ENCODE peak calls at places on chromosomes 1 and 21, in five cellular contexts. S is neural crest cell, W is activated T-cell treated with anti-CD3 and anti-CD28 coated beads for 1 hour, Q is T-helper 22 cell, K is EH. C is an unnamed sample.

GRCh38 chr1:56578664-56578962 is 750 bp downstream of the PLPP3 start:
- DNase-seq in S (no peak), W (no peak), Q (no peak), K (peak), C (no peak)

GRCh38 chr1:17507916-17508315 is 31.6 kb upstream of the ARHGEF10L start:
- DNase-seq in S (no peak), W (no peak), Q (no peak), K (no peak), C (no peak)

GRCh38 chr1:208036177-208036808 is 125.4 kb upstream of the CD34 start:
- DNase-seq in S (no peak), W (no peak), Q (no peak), K (peak), C (no peak)

GRCh38 chr1:198778049-198778448 is 139.2 kb downstream of the PTPRC start:
- DNase-seq in S (no peak), W (no peak), Q (no peak), K (peak), C (no peak)

GRCh38 chr21:33308586-33309490 is 15.9 kb upstream of the IFNAR1 start:
- DNase-seq in S (no peak), W (no peak), Q (no peak), K (peak), C (peak)

GRCh38 chr21:23900727-23901126 is 1706.6 kb downstream of the MRPL39 start:
- DNase-seq in S (no peak), W (no peak), Q (no peak), K (no peak), C (no peak)

GRCh38 chr1:93907718-93908117 is 1.5 kb downstream of the GCLM start:
- DNase-seq in S (no peak), W (no peak), Q (no peak), K (peak), C (no peak)

GRCh38 chr1:81670286-81670685 is 130.4 kb upstream of the ADGRL2 start:
- DNase-seq in S (no peak), W (no peak), Q (no peak), K (peak), C (no peak)

GRCh38 chr21:42200906-42201614 is 17.9 kb upstream of the ABCG1 start:
- DNase-seq in S (no peak), W (no peak), Q (no peak), K (no peak), C (no peak)

GRCh38 chr1:50278961-50279360 is 144.3 kb downstream of the DMRTA2 start:
- DNase-seq in S (no peak), W (no peak), Q (no peak), K (no peak), C (no peak)

GRCh38 chr1:161114556-161114955 is 3.3 kb downstream of the PFDN2 start:
- DNase-seq in S (no peak), W (no peak), Q (no peak), K (no peak), C (no peak)

GRCh38 chr1:1894354-1895049 is 3.6 kb upstream of the GNB1 start:
- DNase-seq in S (no peak), W (no peak), Q (no peak), K (no peak), C (no peak)

GRCh38 chr1:15916417-15916816 is 59.5 kb downstream of the ZBTB17 start:
- DNase-seq in S (no peak), W (no peak), Q (no peak), K (peak), C (no peak)

GRCh38 chr21:45343891-45344290 is 56.2 kb upstream of the POFUT2 start:
- DNase-seq in S (no peak), W (no peak), Q (no peak), K (no peak), C (no peak)

GRCh38 chr21:25036775-25037174 is 570.5 kb downstream of the MRPL39 start:
- DNase-seq in S (no peak), W (no peak), Q (no peak), K (no peak), C (no peak)

GRCh38 chr1:203127672-203128611 is at the start of gene ADORA1:
- DNase-seq in S (peak), W (no peak), Q (no peak), K (peak), C (no peak)

GRCh38 chr1:149881876-149882275 is 17.5 kb upstream of the BOLA1 start:
- DNase-seq in S (no peak), W (no peak), Q (no peak), K (no peak), C (no peak)

GRCh38 chr1:65109515-65109914 is 38.5 kb upstream of the AK4 start:
- DNase-seq in S (no peak), W (no peak), Q (no peak), K (no peak), C (no peak)

GRCh38 chr1:1921459-1921862 is 2.4 kb upstream of the TMEM52 start:
- DNase-seq in S (no peak), W (no peak), Q (no peak), K (no peak), C (no peak)

GRCh38 chr21:37220433-37220980 is 46.6 kb downstream of the VPS26C start:
- DNase-seq in S (no peak), W (peak), Q (peak), K (peak), C (peak)

GRCh38 chr21:15080504-15080903 is 15.7 kb upstream of the NRIP1 start:
- DNase-seq in S (no peak), W (no peak), Q (no peak), K (no peak), C (no peak)

GRCh38 chr1:199792874-199793273 is 234.6 kb upstream of the NR5A2 start:
- DNase-seq in S (no peak), W (no peak), Q (no peak), K (no peak), C (no peak)

GRCh38 chr21:31317688-31318087 is 26.4 kb downstream of the TIAM1 start:
- DNase-seq in S (no peak), W (no peak), Q (no peak), K (no peak), C (no peak)

GRCh38 chr1:53542551-53542950 is 83.4 kb downstream of the DMRTB1 start:
- DNase-seq in S (no peak), W (no peak), Q (no peak), K (no peak), C (no peak)

GRCh38 chr1:229857585-229857984 is 209.5 kb upstream of the GALNT2 start:
- DNase-seq in S (no peak), W (no peak), Q (no peak), K (no peak), C (no peak)

GRCh38 chr1:179709841-179710329 is 33.2 kb upstream of the FAM163A start:
- DNase-seq in S (no peak), W (no peak), Q (peak), K (peak), C (peak)

GRCh38 chr1:55321947-55322346 is 106.8 kb upstream of the USP24 start:
- DNase-seq in S (no peak), W (no peak), Q (no peak), K (peak), C (no peak)

GRCh38 chr1:183598386-183598785 is 8.1 kb upstream of the NCF2 start:
- DNase-seq in S (no peak), W (no peak), Q (no peak), K (no peak), C (no peak)

GRCh38 chr1:67336783-67337182 is 29.1 kb downstream of the IL12RB2 start:
- DNase-seq in S (no peak), W (no peak), Q (no peak), K (no peak), C (no peak)

GRCh38 chr1:27643626-27644368 is 8.8 kb upstream of the FGR start:
- DNase-seq in S (peak), W (peak), Q (peak), K (peak), C (peak)

GRCh38 chr1:201172999-201173610 is 17.5 kb upstream of the IGFN1 start:
- DNase-seq in S (no peak), W (no peak), Q (no peak), K (no peak), C (no peak)

GRCh38 chr1:21490774-21491482 is 18.3 kb upstream of the ALPL start:
- DNase-seq in S (no peak), W (no peak), Q (no peak), K (peak), C (no peak)

GRCh38 chr1:235411489-235412486 is 44.6 kb downstream of the TBCE start:
- DNase-seq in S (no peak), W (no peak), Q (no peak), K (peak), C (no peak)

GRCh38 chr1:114435088-114435715 is 75.8 kb downstream of the TRIM33 start:
- DNase-seq in S (no peak), W (no peak), Q (no peak), K (no peak), C (no peak)